ENCODE peak calls at places on chromosome 13, in nine cellular contexts. R is mucosa of descending colon, H is fibroblast of mammary gland, M is cardiac fibroblast, A is fibroblast of lung, T is AG09319, P is uterus, O is heart right ventricle, F is colonic mucosa. C is an unnamed sample.

GRCh38 chr13:22454586-22454985 is 726.2 kb upstream of the SGCG start:
- DNase-seq in P (no peak), O (no peak), T (no peak), H (peak), M (no peak), R (no peak), A (no peak), F (no peak), C (peak)

GRCh38 chr13:20412761-20413355 is 112.8 kb downstream of the CRYL1 start:
- DNase-seq in T (no peak), R (no peak), H (no peak), F (no peak), P (no peak), A (peak), O (no peak), M (no peak), C (no peak)

GRCh38 chr13:93477238-93477637 is 250.6 kb downstream of the GPC6 start:
- DNase-seq in A (peak), R (no peak), M (no peak), O (no peak), P (no peak), H (no peak), F (no peak), T (no peak), C (no peak)

GRCh38 chr13:103883698-103884097 is 817.5 kb upstream of the SLC10A2 start:
- DNase-seq in M (peak), R (no peak), T (no peak), H (peak), F (no peak), A (peak), O (no peak), P (no peak), C (no peak)

GRCh38 chr13:41196620-41197019 is 2.3 kb upstream of the KBTBD7 start:
- DNase-seq in A (no peak), T (no peak), H (peak), P (no peak), M (peak), O (no peak), R (no peak), F (no peak), C (no peak)

GRCh38 chr13:75876371-75877050 is 240.4 kb downstream of the LMO7 start:
- DNase-seq in T (peak), A (peak), M (peak), H (peak), P (peak), O (peak), F (peak), R (no peak), C (peak)

GRCh38 chr13:100459747-100460146 is 128.8 kb downstream of the GGACT start:
- DNase-seq in A (no peak), O (no peak), R (no peak), P (no peak), F (no peak), M (no peak), T (no peak), H (no peak), C (no peak)

GRCh38 chr13:57666131-57666530 is 34.6 kb downstream of the PCDH17 start:
- DNase-seq in R (no peak), A (no peak), H (no peak), M (no peak), T (no peak), O (no peak), F (no peak), P (no peak), C (no peak)

GRCh38 chr13:114110091-114110829 is 22.2 kb downstream of the RASA3 start:
- DNase-seq in F (no peak), P (peak), M (no peak), R (peak), T (no peak), A (no peak), O (no peak), H (peak), C (no peak)

GRCh38 chr13:109789262-109789661 is 2.9 kb upstream of the IRS2 start:
- DNase-seq in T (no peak), A (no peak), H (no peak), R (no peak), M (no peak), O (no peak), F (no peak), P (no peak), C (no peak)

GRCh38 chr13:112997188-112998135 is 28.4 kb downstream of the MCF2L start:
- DNase-seq in R (peak), P (no peak), H (no peak), M (no peak), O (no peak), A (no peak), T (no peak), F (peak), C (no peak)

GRCh38 chr13:107289540-107289939 is 721.6 kb upstream of the ARGLU1 start:
- DNase-seq in P (no peak), R (no peak), F (no peak), M (no peak), H (peak), O (no peak), T (no peak), A (peak), C (no peak)

GRCh38 chr13:23993439-23993980 is 96.2 kb upstream of the C1QTNF9B start:
- DNase-seq in T (no peak), A (peak), P (no peak), O (no peak), H (no peak), M (no peak), R (no peak), F (no peak), C (no peak)

GRCh38 chr13:98581971-98582702 is 5.2 kb upstream of the STK24 start:
- DNase-seq in R (no peak), O (no peak), A (peak), M (peak), F (no peak), T (no peak), P (no peak), H (peak), C (no peak)

GRCh38 chr13:110403721-110404120 is 96.6 kb downstream of the COL4A2 start:
- DNase-seq in R (no peak), O (no peak), T (no peak), H (peak), P (no peak), A (peak), F (no peak), M (no peak), C (no peak)

GRCh38 chr13:110869231-110869804 is 45.6 kb downstream of the ANKRD10 start:
- DNase-seq in A (peak), T (no peak), P (no peak), M (no peak), R (no peak), F (no peak), O (peak), H (peak), C (no peak)

GRCh38 chr13:34153428-34154180 is 335.7 kb downstream of the RFC3 start:
- DNase-seq in R (no peak), H (no peak), O (peak), A (no peak), P (no peak), T (no peak), F (no peak), M (peak), C (no peak)

GRCh38 chr13:98482476-98483444 is 94.1 kb downstream of the STK24 start:
- DNase-seq in T (peak), F (peak), H (peak), A (peak), P (peak), M (peak), O (peak), R (peak), C (no peak)

GRCh38 chr13:91946498-91947070 is 548.2 kb downstream of the GPC5 start:
- DNase-seq in T (no peak), R (no peak), A (peak), O (no peak), P (no peak), M (peak), F (no peak), H (no peak), C (peak)

GRCh38 chr13:48506092-48506701 is 26.7 kb downstream of the RCBTB2 start:
- DNase-seq in H (no peak), A (no peak), P (no peak), T (no peak), F (no peak), M (no peak), R (no peak), O (peak), C (no peak)

GRCh38 chr13:112727581-112727980 is 37.7 kb downstream of the ATP11A start:
- DNase-seq in H (no peak), R (no peak), O (no peak), M (no peak), F (no peak), T (no peak), P (no peak), A (no peak), C (no peak)

GRCh38 chr13:81184556-81185265 is 843.8 kb upstream of the SPRY2 start:
- DNase-seq in R (no peak), O (no peak), A (peak), H (peak), M (no peak), T (no peak), F (no peak), P (no peak), C (no peak)

GRCh38 chr13:68056816-68057710 is 826.9 kb upstream of the PCDH9 start:
- DNase-seq in T (no peak), P (no peak), M (peak), A (peak), R (no peak), F (peak), H (peak), O (no peak), C (no peak)

GRCh38 chr13:25881946-25882574 is 169.8 kb downstream of the SHISA2 start:
- DNase-seq in T (no peak), H (no peak), F (no peak), M (peak), R (no peak), A (peak), P (no peak), O (no peak), C (peak)

GRCh38 chr13:96075953-96076543 is 13.9 kb upstream of the HS6ST3 start:
- DNase-seq in R (no peak), F (no peak), P (no peak), M (peak), O (no peak), A (no peak), T (no peak), H (peak), C (no peak)

GRCh38 chr13:57314897-57315520 is 148.0 kb downstream of the PRR20E start:
- DNase-seq in A (no peak), M (no peak), H (no peak), O (no peak), T (no peak), P (no peak), F (no peak), R (no peak), C (no peak)

GRCh38 chr13:110354715-110355473 is 47.8 kb downstream of the COL4A2 start:
- DNase-seq in M (no peak), O (no peak), H (no peak), R (no peak), A (no peak), T (no peak), P (no peak), F (no peak), C (no peak)

GRCh38 chr13:67064920-67065319 is 165.2 kb downstream of the PCDH9 start:
- DNase-seq in R (no peak), T (no peak), A (no peak), M (no peak), F (no peak), O (no peak), H (no peak), P (no peak), C (no peak)

GRCh38 chr13:80870186-80870585 is 529.3 kb upstream of the SPRY2 start:
- DNase-seq in R (no peak), P (no peak), T (no peak), F (no peak), M (no peak), O (no peak), A (no peak), H (no peak), C (no peak)

GRCh38 chr13:69571606-69572323 is 535.9 kb upstream of the ATXN8OS start:
- DNase-seq in M (no peak), A (no peak), O (no peak), P (no peak), H (no peak), R (no peak), T (no peak), F (no peak), C (no peak)

GRCh38 chr13:113489549-113490495 is 689 bp downstream of the DCUN1D2 start:
- DNase-seq in R (no peak), F (peak), P (no peak), H (peak), O (peak), T (no peak), A (peak), M (peak), C (peak)

DNA sequence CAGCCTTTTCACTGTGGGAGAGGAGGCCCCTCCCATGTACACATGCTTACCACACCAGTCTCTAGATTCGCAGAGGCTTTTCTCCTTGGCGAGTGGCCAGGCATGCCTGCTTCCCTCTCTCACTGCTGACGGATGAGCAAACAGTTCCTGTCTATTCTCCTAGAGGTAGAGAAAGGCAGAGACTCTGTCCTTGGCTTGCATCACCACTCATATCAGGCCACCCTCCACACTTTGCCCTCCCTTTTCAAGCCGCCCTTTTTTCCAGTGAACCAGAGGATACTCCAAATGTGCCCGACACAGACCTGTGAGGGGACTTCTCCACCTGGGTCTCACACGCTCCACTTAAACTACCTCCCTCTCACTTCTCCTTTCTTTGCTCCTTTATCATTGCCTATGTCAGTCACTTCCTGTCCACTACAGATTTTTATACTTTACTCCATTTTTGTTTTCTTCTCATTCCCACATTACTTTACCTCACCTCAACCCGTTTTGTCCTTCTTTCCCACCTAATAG is 284.6 kb downstream of the DNAJC15 start:
- DNase-seq in O (peak), H (peak), A (peak), R (peak), F (peak), P (peak), M (peak), T (peak), C (peak)
- TF ChIP-seq CTCF in O (no peak), H (peak), A (no peak), R (no peak), F (no peak), P (no peak), M (no peak), T (no peak), C (no peak)

DNA sequence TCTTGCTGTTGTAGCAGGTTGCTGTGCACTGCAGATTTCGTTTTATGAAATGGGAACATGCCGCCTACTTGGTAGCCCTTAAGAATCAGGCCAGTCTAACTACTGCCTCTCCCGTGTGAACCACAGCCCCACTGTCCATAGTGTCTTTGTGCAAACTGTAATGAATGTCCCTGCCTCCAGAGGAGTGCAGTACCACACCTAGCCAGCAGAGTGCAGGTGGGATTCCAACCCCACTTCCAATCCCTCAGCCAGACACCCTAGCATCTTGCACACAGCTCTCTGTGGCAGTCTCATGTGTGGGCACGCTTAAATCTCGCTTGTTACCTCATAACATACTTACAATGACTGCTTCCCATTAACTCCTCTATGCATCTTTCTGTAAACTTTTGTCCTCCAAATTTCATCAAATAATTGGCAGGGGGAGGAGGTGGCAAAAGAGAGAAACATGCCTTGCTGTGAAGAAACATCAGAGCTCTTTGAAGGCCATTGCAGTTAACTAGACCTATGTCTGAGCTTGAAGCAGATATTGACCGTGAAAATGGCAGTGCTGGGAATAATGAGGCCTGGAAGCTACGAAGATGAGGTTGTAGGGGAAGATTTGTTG is 47.2 kb downstream of the ZAR1L start:
- DNase-seq in P (no peak), O (no peak), H (no peak), A (no peak), T (no peak), M (peak), R (no peak), F (peak), C (no peak)
- TF ChIP-seq CTCF in P (peak), O (peak), H (peak), A (peak), T (peak), M (peak), R (peak), F (peak), C (peak)

DNA sequence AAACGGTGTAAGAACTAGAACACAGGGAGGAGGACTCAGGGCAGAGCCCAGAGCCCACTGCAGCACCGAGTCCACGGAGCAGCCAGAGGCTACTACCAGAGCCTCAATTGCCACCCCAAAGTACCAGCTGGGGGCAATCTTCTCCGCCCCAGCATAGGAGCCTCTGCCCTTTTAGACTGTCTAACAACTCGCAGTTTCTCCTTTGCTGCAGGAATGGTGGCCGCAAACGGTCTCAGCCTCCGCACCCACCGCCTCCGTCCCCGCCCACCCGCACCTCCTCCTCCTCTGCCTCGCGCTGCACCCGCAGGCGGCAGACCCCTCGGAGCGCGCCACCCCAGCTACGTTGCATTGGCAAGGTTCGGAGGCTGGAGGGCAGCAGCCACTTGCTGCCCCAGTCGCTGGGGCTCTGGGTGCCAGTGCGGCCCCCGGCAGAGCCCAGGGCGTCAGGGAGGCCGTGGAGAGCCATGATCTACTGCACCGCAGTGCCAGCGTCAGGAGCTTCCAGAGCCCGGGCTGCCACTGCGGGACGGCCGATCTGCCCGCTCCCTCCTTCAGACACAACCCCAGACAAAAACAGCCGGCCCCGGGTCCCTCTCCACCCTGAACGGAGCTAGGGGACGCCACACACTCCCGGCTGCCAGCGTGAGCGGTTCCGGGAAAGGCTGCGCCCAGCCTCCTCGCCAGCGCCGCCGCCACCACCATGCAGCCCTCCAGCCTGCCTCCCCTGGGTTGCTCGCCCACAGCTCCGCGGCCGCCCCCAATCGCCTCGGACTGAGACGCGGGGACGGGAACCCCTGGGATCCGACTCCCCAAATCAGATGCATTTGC is 1.8 kb downstream of the FGF14 start:
- DNase-seq in O (no peak), A (no peak), F (no peak), H (peak), M (no peak), R (peak), P (peak), T (no peak), C (peak)
- TF ChIP-seq CTCF in O (no peak), A (peak), F (no peak), H (peak), M (no peak), R (no peak), P (no peak), T (peak), C (no peak)

DNA sequence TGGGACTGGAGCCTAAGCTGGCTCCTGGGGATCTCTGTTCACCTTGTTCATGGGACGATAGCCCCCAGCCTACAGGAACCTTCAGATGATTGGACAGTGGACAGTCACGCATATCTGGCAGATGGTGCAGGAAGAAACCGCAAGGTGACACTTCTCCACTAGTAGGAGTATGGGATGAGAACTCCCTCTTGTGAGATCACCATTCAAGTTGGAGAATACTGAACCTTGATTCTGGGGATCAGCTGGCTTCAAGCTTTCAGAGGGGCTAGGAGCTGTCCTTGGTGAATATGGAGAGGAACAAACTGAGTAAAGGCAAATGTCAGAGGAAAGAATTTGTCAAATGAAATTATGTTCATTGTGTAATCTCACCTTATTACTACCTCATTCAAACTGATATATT is 204.5 kb downstream of the PDS5B start:
- DNase-seq in P (no peak), R (no peak), H (peak), M (no peak), O (no peak), A (no peak), T (no peak), F (no peak), C (no peak)
- TF ChIP-seq CTCF in P (no peak), R (no peak), H (no peak), M (no peak), O (no peak), A (no peak), T (no peak), F (no peak), C (no peak)

C was measured in nephron progenitor cell.